ENCODE peak calls at places on chromosome 19, in ten cellular contexts. A is iPS-NIHi11; Y is M059J; W is stromal cell of bone marrow; P is AG09319; O is fibroblast of pulmonary artery; S is NT2/D1; K is endodermal cell; R is globus pallidus; E is activated naive CD8-positive, alpha-beta T cell treated with anti-CD3 and anti-CD28 coated beads, Interleukin-2, amount 50 U/mL, for 24 hours. D is an unnamed sample.

GRCh38 chr19:610071-610800 is 20.6 kb downstream of the HCN2 start:
- DNase-seq in A (no peak), Y (peak; percentile 31), W (no peak), P (no peak), O (no peak), S (no peak), K (no peak), R (no peak), E (no peak), D (no peak)

GRCh38 chr19:45068041-45068440 is 8.2 kb downstream of the ZNF296 start:
- DNase-seq in A (no peak), Y (no peak), W (no peak), P (no peak), O (no peak), S (no peak), K (no peak), R (no peak), E (no peak), D (no peak)

GRCh38 chr19:15432018-15432494 is 13.3 kb upstream of the AKAP8L start:
- DNase-seq in A (peak; percentile 52), Y (no peak), W (no peak), P (no peak), O (no peak), S (no peak), K (no peak), R (no peak), E (peak; percentile 39), D (no peak)

GRCh38 chr19:10808937-10809655 is 26.9 kb downstream of the TMED1 start:
- DNase-seq in A (no peak), Y (peak; percentile 50), W (no peak), P (no peak), O (peak; percentile 47), S (no peak), K (no peak), R (no peak), E (peak; percentile 21), D (peak; percentile 54)

GRCh38 chr19:50658438-50659317 is 9.4 kb downstream of the C19orf81 start:
- DNase-seq in A (peak; percentile 95), Y (peak; percentile 55), W (peak; percentile 9), P (no peak), O (peak; percentile 84), S (peak; percentile 83), K (peak; percentile 97), R (peak; percentile 78), E (peak; percentile 80), D (peak; percentile 92)

GRCh38 chr19:13459351-13459750 is 46.9 kb downstream of the CACNA1A start:
- DNase-seq in A (peak; percentile 32), Y (no peak), W (no peak), P (no peak), O (no peak), S (no peak), K (peak; percentile 46), R (peak; percentile 82), E (no peak), D (no peak)

GRCh38 chr19:43534811-43535761 is 2.1 kb downstream of the ZNF575 start:
- DNase-seq in A (peak; percentile 77), Y (no peak), W (no peak), P (no peak), O (peak; percentile 74), S (no peak), K (peak; percentile 96), R (peak; percentile 66), E (peak; percentile 46), D (peak; percentile 17)

GRCh38 chr19:30781047-30781446 is 408.9 kb downstream of the ZNF536 start:
- DNase-seq in A (no peak), Y (no peak), W (no peak), P (no peak), O (no peak), S (no peak), K (peak; percentile 17), R (no peak), E (no peak), D (no peak)

GRCh38 chr19:33293255-33294057 is 8.9 kb downstream of the CEBPA start:
- DNase-seq in A (no peak), Y (peak; percentile 83), W (peak; percentile 78), P (peak; percentile 24), O (peak; percentile 64), S (no peak), K (no peak), R (no peak), E (no peak), D (peak; percentile 75)

GRCh38 chr19:9865732-9866627 is 30.9 kb downstream of the PIN1 start:
- DNase-seq in A (no peak), Y (no peak), W (no peak), P (no peak), O (no peak), S (peak; percentile 32), K (no peak), R (no peak), E (no peak), D (no peak)

GRCh38 chr19:51550848-51551672 is 19.6 kb upstream of the SIGLEC6 start:
- DNase-seq in A (no peak), Y (no peak), W (no peak), P (no peak), O (no peak), S (no peak), K (no peak), R (no peak), E (no peak), D (peak; percentile 25)

GRCh38 chr19:28039677-28040381 is 1173.1 kb downstream of the UQCRFS1 start:
- DNase-seq in A (no peak), Y (no peak), W (peak; percentile 5), P (no peak), O (no peak), S (no peak), K (no peak), R (no peak), E (no peak), D (no peak)

GRCh38 chr19:19866599-19867248 is 1.0 kb downstream of the ZNF253 start:
- DNase-seq in A (peak; percentile 79), Y (no peak), W (no peak), P (no peak), O (peak; percentile 6), S (peak; percentile 66), K (peak; percentile 92), R (peak; percentile 12), E (peak; percentile 54), D (no peak)

GRCh38 chr19:17264641-17264979 is at the start of gene USHBP1:
- DNase-seq in A (peak; percentile 77), Y (no peak), W (no peak), P (no peak), O (no peak), S (no peak), K (peak; percentile 85), R (no peak), E (no peak), D (no peak)

GRCh38 chr19:7507884-7508283 is 8.0 kb upstream of the ZNF358 start:
- DNase-seq in A (peak; percentile 82), Y (peak; percentile 95), W (peak; percentile 73), P (peak; percentile 40), O (peak; percentile 82), S (peak; percentile 63), K (peak; percentile 96), R (no peak), E (peak; percentile 34), D (peak; percentile 97)

GRCh38 chr19:48650974-48651681 is 5.1 kb upstream of the CA11 start:
- DNase-seq in A (no peak), Y (no peak), W (no peak), P (no peak), O (no peak), S (no peak), K (no peak), R (no peak), E (no peak), D (no peak)

GRCh38 chr19:4380254-4380727 is 20.1 kb downstream of the SH3GL1 start:
- DNase-seq in A (no peak), Y (no peak), W (no peak), P (no peak), O (no peak), S (no peak), K (no peak), R (no peak), E (peak; percentile 59), D (no peak)

GRCh38 chr19:13302521-13303270 is 152.5 kb downstream of the IER2 start:
- DNase-seq in A (peak; percentile 45), Y (no peak), W (no peak), P (no peak), O (no peak), S (no peak), K (peak; percentile 50), R (no peak), E (no peak), D (peak; percentile 25)

GRCh38 chr19:51366999-51367564 is 894 bp upstream of the ETFB start:
- DNase-seq in A (no peak), Y (no peak), W (no peak), P (no peak), O (no peak), S (no peak), K (no peak), R (no peak), E (no peak), D (no peak)

GRCh38 chr19:18437481-18438330 is at the start of gene ISYNA1:
- DNase-seq in A (peak; percentile 87), Y (no peak), W (no peak), P (no peak), O (peak; percentile 60), S (no peak), K (peak; percentile 91), R (no peak), E (peak; percentile 56), D (peak; percentile 28)

GRCh38 chr19:12365094-12365371 is 450 bp downstream of the ZNF442 start:
- DNase-seq in A (peak; percentile 58), Y (peak; percentile 42), W (peak; percentile 11), P (no peak), O (peak; percentile 36), S (no peak), K (no peak), R (no peak), E (no peak), D (peak; percentile 18)

GRCh38 chr19:55400281-55401087 is 7.1 kb downstream of the UBE2S start:
- DNase-seq in A (no peak), Y (peak; percentile 27), W (no peak), P (no peak), O (no peak), S (no peak), K (peak; percentile 33), R (no peak), E (no peak), D (no peak)

GRCh38 chr19:1000095-1000494 is at the start of gene GRIN3B:
- DNase-seq in A (peak; percentile 95), Y (no peak), W (no peak), P (no peak), O (peak; percentile 51), S (no peak), K (peak; percentile 95), R (no peak), E (peak; percentile 72), D (peak; percentile 75)

GRCh38 chr19:28393574-28394336 is 819.2 kb downstream of the UQCRFS1 start:
- DNase-seq in A (peak; percentile 27), Y (no peak), W (no peak), P (no peak), O (no peak), S (peak; percentile 27), K (peak; percentile 88), R (no peak), E (no peak), D (no peak)

GRCh38 chr19:19550972-19551861 is 13.2 kb downstream of the CILP2 start:
- DNase-seq in A (no peak), Y (no peak), W (no peak), P (no peak), O (no peak), S (no peak), K (no peak), R (no peak), E (no peak), D (no peak)

GRCh38 chr19:17420267-17420924 is 549 bp downstream of the MVB12A start:
- DNase-seq in A (peak; percentile 63), Y (peak; percentile 39), W (no peak), P (no peak), O (no peak), S (no peak), K (peak; percentile 80), R (no peak), E (peak; percentile 48), D (peak; percentile 38)

GRCh38 chr19:48614436-48615144 is at the start of gene FAM83E:
- DNase-seq in A (peak; percentile 85), Y (no peak), W (no peak), P (no peak), O (no peak), S (no peak), K (peak; percentile 91), R (no peak), E (no peak), D (peak; percentile 41)

GRCh38 chr19:33703438-33703750 is 81.6 kb downstream of the CHST8 start:
- DNase-seq in A (no peak), Y (no peak), W (no peak), P (no peak), O (no peak), S (no peak), K (no peak), R (no peak), E (no peak), D (no peak)